ENCODE peak calls at places on chromosome 16, in seven cellular contexts. P, N, V, F, K, M and X are unnamed samples.

GRCh38 chr16:14284930-14285541 is 213.9 kb downstream of the MRTFB start:
- DNase-seq in P (peak; percentile 82), N (no peak), V (peak; percentile 82), F (peak; percentile 31), K (peak; percentile 73), M (no peak), X (no peak)

GRCh38 chr16:58960484-58960883 is 226.4 kb upstream of the GOT2 start:
- DNase-seq in P (no peak), N (no peak), V (no peak), F (no peak), K (no peak), M (no peak), X (no peak)

GRCh38 chr16:85389679-85390470 is 223.2 kb upstream of the GSE1 start:
- DNase-seq in P (no peak), N (no peak), V (no peak), F (no peak), K (no peak), M (no peak), X (no peak)

GRCh38 chr16:68005786-68006286 is 6.6 kb upstream of the DPEP2 start:
- DNase-seq in P (no peak), N (no peak), V (peak; percentile 96), F (no peak), K (peak; percentile 35), M (no peak), X (no peak)

GRCh38 chr16:86991679-86992078 is 325.5 kb downstream of the C16orf95 start:
- DNase-seq in P (peak; percentile 44), N (no peak), V (peak; percentile 33), F (no peak), K (no peak), M (no peak), X (no peak)

GRCh38 chr16:85089485-85089884 is 22.8 kb downstream of the CIBAR2 start:
- DNase-seq in P (peak; percentile 15), N (no peak), V (no peak), F (no peak), K (peak; percentile 35), M (no peak), X (no peak)

GRCh38 chr16:75320435-75320834 is 69.0 kb upstream of the BCAR1 start:
- DNase-seq in P (no peak), N (no peak), V (peak; percentile 30), F (no peak), K (no peak), M (no peak), X (no peak)

GRCh38 chr16:83619381-83620150 is 188.2 kb upstream of the HSBP1 start:
- DNase-seq in P (no peak), N (no peak), V (no peak), F (no peak), K (no peak), M (no peak), X (no peak)

GRCh38 chr16:87255866-87256265 is 61.3 kb downstream of the C16orf95 start:
- DNase-seq in P (no peak), N (no peak), V (no peak), F (no peak), K (no peak), M (no peak), X (no peak)

GRCh38 chr16:69253796-69254426 is 57.2 kb upstream of the VPS4A start:
- DNase-seq in P (peak; percentile 40), N (no peak), V (peak; percentile 79), F (no peak), K (no peak), M (no peak), X (no peak)

GRCh38 chr16:7492122-7492521 is 159.5 kb downstream of the RBFOX1 start:
- DNase-seq in P (no peak), N (no peak), V (no peak), F (no peak), K (no peak), M (no peak), X (no peak)

GRCh38 chr16:57797526-57798266 is 4.6 kb downstream of the KIFC3 start:
- DNase-seq in P (no peak), N (no peak), V (no peak), F (no peak), K (no peak), M (no peak), X (no peak)

GRCh38 chr16:2514333-2515179 is 804 bp downstream of the ATP6V0C start:
- DNase-seq in P (no peak), N (no peak), V (no peak), F (no peak), K (no peak), M (no peak), X (no peak)

GRCh38 chr16:87169509-87169985 is 147.6 kb downstream of the C16orf95 start:
- DNase-seq in P (no peak), N (no peak), V (no peak), F (no peak), K (no peak), M (no peak), X (no peak)

GRCh38 chr16:76784530-76784929 is 406.5 kb upstream of the MON1B start:
- DNase-seq in P (no peak), N (no peak), V (no peak), F (no peak), K (no peak), M (no peak), X (no peak)

GRCh38 chr16:57653936-57654335 is 14.2 kb upstream of the ADGRG3 start:
- DNase-seq in P (no peak), N (no peak), V (peak; percentile 79), F (no peak), K (no peak), M (no peak), X (no peak)

GRCh38 chr16:50152386-50152806 is 710 bp upstream of the TENT4B start:
- DNase-seq in P (peak; percentile 44), N (peak; percentile 36), V (peak; percentile 44), F (no peak), K (peak; percentile 33), M (no peak), X (no peak)

GRCh38 chr16:1338855-1339675 is 5.6 kb downstream of the BAIAP3 start:
- DNase-seq in P (no peak), N (no peak), V (no peak), F (no peak), K (no peak), M (no peak), X (no peak)

GRCh38 chr16:27779719-27780161 is 229.8 kb downstream of the KATNIP start:
- DNase-seq in P (peak; percentile 19), N (peak; percentile 60), V (peak; percentile 75), F (peak; percentile 10), K (peak; percentile 56), M (no peak), X (no peak)
- TF ChIP-seq CTCF in P (peak; percentile 28), N (peak; percentile 74), V (peak; percentile 77), F (peak; percentile 73), K (peak; percentile 59), M (no peak), X (peak; percentile 65)

DNA sequence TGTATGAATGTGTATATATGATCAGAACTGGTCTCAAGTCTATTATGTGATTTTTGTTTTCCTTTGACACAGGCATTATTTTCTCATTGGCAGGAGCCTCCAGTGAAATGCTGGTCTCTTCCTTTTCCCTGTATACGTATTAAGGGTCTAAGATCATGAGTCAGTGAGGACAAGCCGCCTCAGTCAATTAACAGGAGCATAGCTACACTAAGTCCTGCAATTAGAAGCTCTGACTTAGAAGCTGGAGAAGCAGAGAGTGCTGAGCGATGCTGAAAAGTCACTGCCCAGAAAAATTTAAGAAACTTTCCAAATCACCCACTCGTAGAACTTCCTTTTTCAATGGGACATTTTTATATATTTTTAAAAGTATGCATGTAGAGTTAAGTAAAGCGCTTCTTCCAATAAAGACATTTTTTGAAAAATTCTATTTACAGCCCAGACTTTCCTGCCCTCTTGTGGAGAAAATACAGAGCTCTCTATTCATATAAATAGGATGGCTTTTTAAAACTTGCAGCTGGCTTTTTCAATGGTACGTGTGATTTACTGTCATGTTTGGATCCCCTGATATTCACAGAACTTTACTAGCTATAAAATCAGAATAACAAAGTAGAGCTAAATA is 70.1 kb upstream of the PSMD7 start:
- DNase-seq in P (peak; percentile 36), N (peak; percentile 13), V (peak; percentile 40), F (no peak), K (peak; percentile 40), M (no peak), X (no peak)
- TF ChIP-seq CTCF in P (peak; percentile 39), N (peak; percentile 40), V (peak; percentile 55), F (peak; percentile 55), K (peak; percentile 55), M (no peak), X (peak; percentile 10)

DNA sequence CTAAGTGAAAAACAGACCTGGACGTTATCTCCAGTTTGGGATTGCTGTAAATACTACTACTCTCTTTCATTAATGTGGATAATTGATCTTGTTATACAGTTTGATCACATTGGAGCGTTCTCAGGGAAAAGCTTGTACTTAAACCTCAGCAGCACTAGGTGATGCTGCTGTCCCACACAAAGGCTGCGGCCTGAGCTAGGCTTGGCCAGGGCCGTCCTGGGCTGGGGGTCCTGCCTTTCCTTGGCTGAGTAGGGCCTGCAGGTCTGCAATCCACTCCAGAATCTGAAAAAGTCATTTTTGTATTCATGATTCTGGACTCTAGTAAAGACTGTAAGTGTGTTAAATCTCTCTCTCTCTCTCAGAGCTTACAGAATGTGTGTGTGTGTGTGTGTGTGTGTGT is 23.7 kb upstream of the PMFBP1 start:
- DNase-seq in P (no peak), N (no peak), V (peak; percentile 13), F (no peak), K (no peak), M (no peak), X (no peak)
- TF ChIP-seq CTCF in P (no peak), N (peak; percentile 4), V (peak; percentile 39), F (no peak), K (peak; percentile 7), M (no peak), X (peak; percentile 15)

GRCh38 chr16:71368958-71369357 is 10.4 kb downstream of the CALB2 start:
- DNase-seq in P (no peak), N (no peak), V (no peak), F (no peak), K (no peak), M (no peak), X (no peak)

GRCh38 chr16:71369494-71369893 is 11.0 kb downstream of the CALB2 start:
- DNase-seq in P (no peak), N (no peak), V (no peak), F (no peak), K (no peak), M (no peak), X (no peak)

GRCh38 chr16:71364306-71364705 is 5.8 kb downstream of the CALB2 start:
- DNase-seq in P (no peak), N (no peak), V (no peak), F (no peak), K (no peak), M (no peak), X (no peak)

GRCh38 chr16:71365021-71365420 is 6.5 kb downstream of the CALB2 start:
- DNase-seq in P (no peak), N (no peak), V (no peak), F (no peak), K (no peak), M (no peak), X (no peak)

DNA sequence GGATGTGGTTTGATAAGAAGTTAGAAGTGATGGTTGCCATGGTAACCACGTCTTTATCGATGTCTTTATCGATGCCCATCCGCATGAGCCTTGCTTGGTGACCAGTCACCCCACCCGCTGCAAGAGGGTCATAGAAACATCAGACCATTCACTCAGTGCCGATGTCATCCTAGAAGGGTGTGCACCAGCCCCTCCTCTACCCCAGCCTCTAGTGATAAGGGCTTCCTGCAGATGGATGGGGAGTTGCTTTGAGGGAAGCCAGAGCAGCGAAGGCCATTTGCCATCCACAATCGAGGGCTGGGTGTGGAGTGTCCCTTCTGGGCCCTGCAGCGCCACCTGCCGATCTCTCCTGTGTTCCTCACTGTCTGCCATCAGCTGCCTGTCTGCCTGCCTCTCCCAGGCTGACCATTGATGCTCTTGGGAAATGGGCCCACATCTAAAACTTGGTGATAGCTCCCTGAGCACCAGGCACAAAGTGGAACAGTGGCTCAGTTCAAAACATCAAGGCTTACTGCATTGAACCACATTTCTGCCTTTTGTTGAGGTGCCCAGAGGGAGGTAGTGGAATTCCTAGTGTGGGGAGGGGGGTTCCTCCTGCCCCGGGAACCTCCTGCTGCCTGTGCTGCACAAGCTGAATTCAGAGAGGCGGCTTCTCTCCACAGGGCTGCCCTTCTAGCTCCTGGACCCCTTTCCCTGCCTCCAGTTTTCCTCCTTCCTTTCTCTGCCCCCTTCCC is 8.9 kb downstream of the CALB2 start:
- DNase-seq in P (peak; percentile 49), N (peak; percentile 16), V (peak; percentile 59), F (no peak), K (peak; percentile 49), M (no peak), X (no peak)
- TF ChIP-seq CTCF in P (peak; percentile 71), N (peak; percentile 42), V (peak; percentile 77), F (peak; percentile 53), K (peak; percentile 62), M (no peak), X (peak; percentile 65)